ENCODE peak calls at places on chromosomes 5 and 9, in four cellular contexts. K is activated T-helper 1 cell treated with anti-CD3 and anti-CD28 coated beads, Interleukin-2, amount 50 U/mL, for 16 hours; B is LHCN-M2; L is activated CD4-positive, alpha-beta T cell treated with anti-CD3 and anti-CD28 coated beads, Interleukin-2, amount 50 U/mL, for 48 hours. D is an unnamed sample.

GRCh38 chr5:82480331-82480730 is 202.2 kb upstream of the RPS23 start:
- DNase-seq in B (no peak), L (no peak), K (no peak), D (no peak)

GRCh38 chr5:27830551-27830950 is 792.2 kb upstream of the CDH9 start:
- DNase-seq in L (no peak), K (no peak), B (peak), D (no peak)

GRCh38 chr5:5419291-5420210 is 2.9 kb upstream of the ICE1 start:
- DNase-seq in B (peak), L (no peak), K (no peak), D (peak)

GRCh38 chr5:132012385-132013005 is 1.0 kb upstream of the ACSL6 start:
- DNase-seq in L (no peak), B (peak), K (no peak), D (no peak)

GRCh38 chr9:135775911-135776310 is 73.9 kb downstream of the KCNT1 start:
- DNase-seq in B (no peak), K (no peak), L (no peak), D (no peak)

GRCh38 chr5:69414885-69415583 is at the start of gene MARVELD2:
- DNase-seq in L (peak), K (peak), B (no peak), D (no peak)

GRCh38 chr9:133509179-133510083 is 15.3 kb downstream of the MYMK start:
- DNase-seq in K (no peak), L (no peak), B (no peak), D (no peak)

GRCh38 chr5:171426266-171426665 is 6.8 kb downstream of the FGF18 start:
- DNase-seq in K (no peak), B (no peak), L (no peak), D (no peak)

GRCh38 chr5:34847056-34847455 is 8.1 kb downstream of the TTC23L start:
- DNase-seq in L (no peak), B (no peak), K (no peak), D (no peak)